ENCODE peak calls at places on chromosomes 11 and 22, in seven cellular contexts. U is fibroblast of mammary gland, V is lower leg skin, W is GM10248, S is B cell, C is RWPE1, L is H1. H is an unnamed sample.
A peak's percentile ranks its signal among the peaks of the same experiment; 100 is the strongest.

GRCh38 chr22:31125521-31126117 is 2.9 kb downstream of the INPP5J start:
- DNase-seq in W (no peak), L (no peak), U (no peak), V (no peak), S (no peak), C (no peak), H (no peak)

GRCh38 chr22:21447694-21448402 is 19.3 kb upstream of the TMEM191C start:
- DNase-seq in C (no peak), V (peak; percentile 77), S (no peak), U (no peak), W (no peak), L (peak; percentile 69), H (no peak)

GRCh38 chr11:72661486-72661885 is 12.7 kb downstream of the PDE2A start:
- DNase-seq in U (no peak), C (no peak), S (no peak), W (no peak), L (no peak), V (no peak), H (no peak)

GRCh38 chr11:100562102-100562501 is 125.0 kb upstream of the ARHGAP42 start:
- DNase-seq in W (no peak), U (peak; percentile 85), S (no peak), C (peak; percentile 68), V (no peak), L (no peak), H (no peak)

GRCh38 chr11:18614667-18615066 is 15.1 kb downstream of the MISFA start:
- DNase-seq in C (no peak), U (no peak), V (no peak), S (no peak), L (no peak), W (no peak), H (no peak)

GRCh38 chr11:87405843-87406242 is 368.1 kb downstream of the TMEM135 start:
- DNase-seq in W (no peak), C (no peak), U (peak; percentile 67), S (no peak), V (no peak), L (no peak), H (no peak)

GRCh38 chr11:34162856-34163255 is 57.4 kb downstream of the NAT10 start:
- DNase-seq in U (no peak), V (peak; percentile 74), S (no peak), C (no peak), W (no peak), L (no peak), H (no peak)

GRCh38 chr11:78957481-78958245 is 383.0 kb upstream of the NARS2 start:
- DNase-seq in S (no peak), V (peak; percentile 29), C (peak; percentile 37), L (no peak), U (peak; percentile 66), W (no peak), H (no peak)

GRCh38 chr11:102546427-102546826 is 15.9 kb upstream of the MMP7 start:
- DNase-seq in U (peak; percentile 44), L (no peak), W (peak; percentile 37), S (peak; percentile 51), V (no peak), C (no peak), H (no peak)

GRCh38 chr11:36056160-36056751 is 112.4 kb downstream of the LDLRAD3 start:
- DNase-seq in U (peak; percentile 72), W (peak; percentile 20), L (peak; percentile 74), V (no peak), C (no peak), S (no peak), H (peak; percentile 27)

GRCh38 chr11:113090716-113091577 is 129.7 kb downstream of the NCAM1 start:
- DNase-seq in W (no peak), C (no peak), L (no peak), S (no peak), V (no peak), U (no peak), H (no peak)

GRCh38 chr11:60950933-60951610 is 904 bp downstream of the SLC15A3 start:
- DNase-seq in C (no peak), S (no peak), L (peak; percentile 71), V (no peak), W (no peak), U (no peak), H (no peak)

GRCh38 chr11:128630367-128631230 is 43.2 kb upstream of the ETS1 start:
- DNase-seq in S (peak; percentile 96), W (peak; percentile 77), U (peak; percentile 83), C (peak; percentile 81), V (peak; percentile 98), L (peak; percentile 89), H (no peak)

GRCh38 chr11:70203749-70204465 is 811 bp downstream of the FADD start:
- DNase-seq in L (no peak), S (peak; percentile 71), U (peak; percentile 92), W (peak; percentile 66), C (peak; percentile 84), V (no peak), H (no peak)

GRCh38 chr11:12854297-12854661 is 154.8 kb upstream of the RASSF10 start:
- DNase-seq in W (no peak), L (no peak), U (no peak), C (no peak), S (no peak), V (no peak), H (no peak)

GRCh38 chr11:75369846-75370245 is 18.4 kb upstream of the ARRB1 start:
- DNase-seq in L (no peak), U (no peak), V (no peak), C (no peak), S (no peak), W (no peak), H (no peak)

GRCh38 chr11:68432874-68433273 is 27.7 kb upstream of the PPP6R3 start:
- DNase-seq in S (no peak), U (no peak), L (no peak), C (no peak), V (no peak), W (no peak), H (no peak)

GRCh38 chr22:19942886-19943664 is 1.5 kb upstream of the TXNRD2 start:
- DNase-seq in V (no peak), C (peak; percentile 47), U (peak; percentile 90), L (no peak), W (peak; percentile 22), S (no peak), H (no peak)

GRCh38 chr22:41976070-41976901 is 7.0 kb downstream of the SEPTIN3 start:
- DNase-seq in V (no peak), L (peak; percentile 79), C (peak; percentile 15), U (no peak), S (no peak), W (peak; percentile 51), H (peak; percentile 57)

GRCh38 chr11:62921573-62922188 is 518 bp upstream of the CHRM1 start:
- DNase-seq in L (no peak), W (no peak), S (no peak), V (no peak), C (peak; percentile 77), U (peak; percentile 7), H (no peak)

GRCh38 chr11:62922189-62922589 is 1.0 kb upstream of the CHRM1 start:
- DNase-seq in V (no peak), L (no peak), U (no peak), S (no peak), C (no peak), W (no peak), H (no peak)

GRCh38 chr11:62923634-62924411 is 2.7 kb upstream of the CHRM1 start:
- DNase-seq in U (no peak), S (no peak), W (no peak), C (no peak), L (peak; percentile 71), V (no peak), H (no peak)

GRCh38 chr11:62921201-62921572 is at the start of gene CHRM1:
- DNase-seq in V (no peak), C (no peak), S (no peak), U (no peak), W (no peak), L (no peak), H (no peak)

DNA sequence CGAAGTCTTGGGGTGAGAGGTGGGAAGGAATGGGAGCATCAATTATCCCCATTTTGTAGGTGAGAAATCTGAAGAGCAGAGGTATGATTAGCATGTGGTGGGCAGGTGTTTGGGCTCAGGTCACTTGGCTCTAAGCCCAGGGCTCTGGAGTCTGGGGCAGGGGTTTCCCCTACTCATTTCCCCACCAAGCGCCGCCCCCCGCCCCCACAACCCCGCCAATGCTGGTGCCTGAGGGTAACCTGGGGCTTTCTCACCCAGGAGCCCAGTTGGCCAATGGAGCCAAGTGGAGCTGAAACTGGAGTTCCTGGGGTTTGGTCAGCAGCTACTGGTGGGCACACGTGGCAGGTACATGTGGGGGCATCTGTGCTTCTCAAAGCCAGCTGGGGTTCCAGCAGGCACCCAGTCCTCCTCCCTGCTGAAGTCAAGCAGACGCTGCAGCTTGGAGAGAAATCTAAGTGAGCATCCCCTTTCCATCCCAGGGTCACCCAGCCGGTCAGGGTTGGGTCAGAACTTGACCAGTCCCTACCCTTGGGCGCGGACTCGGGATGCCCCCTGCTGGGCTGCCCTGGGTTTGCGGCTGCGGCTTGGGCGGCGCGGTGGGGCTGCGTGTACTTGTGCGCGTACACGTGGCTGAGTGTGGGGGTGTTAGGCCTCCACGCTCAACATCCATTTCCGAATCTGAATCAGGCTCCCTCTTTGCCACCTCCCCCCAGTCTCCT is 1.6 kb upstream of the CHRM1 start:
- DNase-seq in L (peak; percentile 87), C (no peak), V (no peak), W (peak; percentile 76), U (peak; percentile 30), S (no peak), H (no peak)
- TF ChIP-seq CTCF in L (peak; percentile 79), C (no peak), V (no peak), W (peak; percentile 23), U (peak; percentile 46), S (no peak), H (peak; percentile 1)

GRCh38 chr11:65389294-65389980 is 3.0 kb downstream of the FRMD8 start:
- DNase-seq in S (no peak), L (no peak), U (no peak), W (no peak), V (no peak), C (no peak), H (no peak)
- TF ChIP-seq CTCF in S (no peak), L (no peak), U (no peak), W (no peak), V (no peak), C (no peak), H (no peak)

GRCh38 chr11:103609117-103610066 is 427.0 kb upstream of the DDI1 start:
- DNase-seq in C (peak; percentile 87), L (no peak), S (no peak), U (peak; percentile 97), W (no peak), V (no peak), H (no peak)
- TF ChIP-seq CTCF in C (peak; percentile 44), L (peak; percentile 28), S (no peak), U (peak; percentile 93), W (no peak), V (no peak), H (no peak)

DNA sequence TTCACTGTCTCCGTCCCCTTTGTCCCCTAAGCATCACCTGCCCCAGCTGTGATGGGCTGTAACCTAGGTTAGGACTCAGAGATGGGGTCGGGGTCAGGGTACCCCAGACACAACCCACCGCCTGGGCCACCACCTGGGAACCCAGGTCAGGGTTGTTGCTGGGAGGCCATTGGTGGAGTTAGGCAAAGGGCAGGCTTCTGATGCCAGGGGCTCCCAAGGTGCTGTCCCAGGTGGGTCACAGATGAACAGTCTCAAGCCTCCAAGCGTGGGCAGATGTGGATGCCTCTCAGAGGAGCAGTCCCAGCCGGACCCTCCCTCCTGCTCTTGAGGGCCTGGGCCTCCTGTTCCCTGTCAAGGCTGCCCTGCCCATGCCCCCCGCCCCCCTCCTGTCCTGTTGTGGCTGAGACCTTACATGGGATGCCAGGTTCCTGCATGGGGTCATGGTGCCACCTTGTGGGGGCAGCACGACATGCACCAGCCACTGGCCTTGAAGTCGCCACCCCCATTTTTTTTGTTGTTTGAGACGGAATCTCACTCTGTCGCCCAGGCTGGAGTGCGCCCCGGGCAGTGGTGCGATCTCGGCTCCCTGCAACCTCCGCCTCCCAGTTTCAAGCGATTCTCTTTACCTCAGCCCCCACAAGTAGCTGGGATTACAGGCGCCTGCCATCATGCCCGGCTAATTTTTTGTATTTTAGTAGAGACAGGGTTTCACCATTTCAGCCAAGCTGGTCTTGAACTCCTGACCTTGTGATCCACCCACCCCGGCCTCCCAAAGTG is 12.1 kb downstream of the GATD1 start:
- DNase-seq in C (no peak), W (peak; percentile 70), V (peak; percentile 88), U (peak; percentile 59), S (peak; percentile 73), L (peak; percentile 87), H (no peak)
- TF ChIP-seq CTCF in C (peak; percentile 80), W (peak; percentile 77), V (no peak), U (peak; percentile 43), S (peak; percentile 74), L (peak; percentile 94), H (peak; percentile 48)